ENCODE peak calls at places on chromosomes 4 and X, in seven cellular contexts. One of them, this sample, is unnamed. For H3K4me1, the result is how much of the 10 kb centered on the place peaks cover.

GRCh38 chrX:105375816-105376215 is 155.3 kb upstream of the TEX13A start:
- DNase-seq in suprapubic skin: no peak
- DNase-seq in body of pancreas: no peak
- DNase-seq in K562: no peak
- DNase-seq in esophagus muscularis mucosa: no peak
- DNase-seq in thyroid gland: no peak
- DNase-seq in transverse colon: no peak
- DNase-seq in this sample: no peak

GRCh38 chr4:184448828-184449227 is 25.5 kb downstream of the IRF2 start:
- DNase-seq in suprapubic skin: no peak
- DNase-seq in body of pancreas: peak
- DNase-seq in K562: no peak
- DNase-seq in esophagus muscularis mucosa: no peak
- DNase-seq in thyroid gland: peak
- DNase-seq in transverse colon: peak
- DNase-seq in this sample: peak

GRCh38 chr4:150411527-150411926 is 170.4 kb upstream of the MAB21L2 start:
- DNase-seq in suprapubic skin: no peak
- DNase-seq in body of pancreas: no peak
- DNase-seq in K562: no peak
- DNase-seq in esophagus muscularis mucosa: no peak
- DNase-seq in thyroid gland: no peak
- DNase-seq in transverse colon: no peak
- DNase-seq in this sample: no peak

GRCh38 chr4:184010696-184011095 is 105.6 kb downstream of the STOX2 start:
- DNase-seq in suprapubic skin: no peak
- DNase-seq in body of pancreas: no peak
- DNase-seq in K562: no peak
- DNase-seq in esophagus muscularis mucosa: no peak
- DNase-seq in thyroid gland: no peak
- DNase-seq in transverse colon: no peak
- DNase-seq in this sample: no peak

GRCh38 chr4:25421819-25422511 is 44.9 kb downstream of the ANAPC4 start:
- DNase-seq in suprapubic skin: no peak
- DNase-seq in body of pancreas: no peak
- DNase-seq in K562: no peak
- DNase-seq in esophagus muscularis mucosa: no peak
- DNase-seq in thyroid gland: no peak
- DNase-seq in transverse colon: peak
- DNase-seq in this sample: no peak

GRCh38 chr4:108107729-108108382 is 60.9 kb downstream of the LEF1 start:
- DNase-seq in suprapubic skin: no peak
- DNase-seq in body of pancreas: no peak
- DNase-seq in K562: peak
- DNase-seq in esophagus muscularis mucosa: no peak
- DNase-seq in thyroid gland: no peak
- DNase-seq in transverse colon: no peak
- DNase-seq in this sample: no peak

GRCh38 chr4:109434007-109434792 is 585 bp downstream of the SEC24B start:
- DNase-seq in suprapubic skin: peak
- DNase-seq in body of pancreas: peak
- DNase-seq in K562: no peak
- DNase-seq in esophagus muscularis mucosa: no peak
- DNase-seq in thyroid gland: peak
- DNase-seq in transverse colon: peak
- DNase-seq in this sample: peak

GRCh38 chr4:168019019-168019651 is 73.2 kb upstream of the ANXA10 start:
- DNase-seq in suprapubic skin: no peak
- DNase-seq in body of pancreas: no peak
- DNase-seq in K562: no peak
- DNase-seq in esophagus muscularis mucosa: no peak
- DNase-seq in thyroid gland: no peak
- DNase-seq in transverse colon: no peak
- DNase-seq in this sample: no peak

GRCh38 chr4:80266267-80266901 is at the start of gene FGF5:
- DNase-seq in suprapubic skin: no peak
- DNase-seq in body of pancreas: no peak
- DNase-seq in K562: peak
- DNase-seq in esophagus muscularis mucosa: no peak
- DNase-seq in thyroid gland: peak
- DNase-seq in transverse colon: peak
- DNase-seq in this sample: peak

GRCh38 chr4:112546476-112546875 is 30.5 kb upstream of the NEUROG2 start:
- DNase-seq in suprapubic skin: no peak
- DNase-seq in body of pancreas: no peak
- DNase-seq in K562: no peak
- DNase-seq in esophagus muscularis mucosa: no peak
- DNase-seq in thyroid gland: no peak
- DNase-seq in transverse colon: no peak
- DNase-seq in this sample: no peak

GRCh38 chrX:39705299-39705698 is 392.5 kb downstream of the BCOR start:
- DNase-seq in suprapubic skin: no peak
- DNase-seq in body of pancreas: peak
- DNase-seq in K562: peak
- DNase-seq in esophagus muscularis mucosa: no peak
- DNase-seq in thyroid gland: peak
- DNase-seq in transverse colon: peak
- DNase-seq in this sample: peak

GRCh38 chr4:55819634-55820033 is at the start of gene EXOC1L:
- DNase-seq in suprapubic skin: no peak
- DNase-seq in body of pancreas: no peak
- DNase-seq in K562: peak
- DNase-seq in esophagus muscularis mucosa: no peak
- DNase-seq in thyroid gland: peak
- DNase-seq in transverse colon: no peak
- DNase-seq in this sample: peak

GRCh38 chr4:114606240-114606639 is 7.6 kb downstream of the UGT8 start:
- DNase-seq in suprapubic skin: no peak
- DNase-seq in body of pancreas: no peak
- DNase-seq in K562: no peak
- DNase-seq in esophagus muscularis mucosa: no peak
- DNase-seq in thyroid gland: no peak
- DNase-seq in transverse colon: no peak
- DNase-seq in this sample: no peak

GRCh38 chrX:150933945-150934350 is 35.5 kb upstream of the CD99L2 start:
- DNase-seq in suprapubic skin: no peak
- DNase-seq in body of pancreas: no peak
- DNase-seq in K562: no peak
- DNase-seq in esophagus muscularis mucosa: no peak
- DNase-seq in thyroid gland: no peak
- DNase-seq in transverse colon: no peak
- DNase-seq in this sample: no peak

GRCh38 chr4:110073045-110073845 is 125.2 kb downstream of the ELOVL6 start:
- DNase-seq in suprapubic skin: no peak
- DNase-seq in body of pancreas: no peak
- DNase-seq in K562: no peak
- DNase-seq in esophagus muscularis mucosa: no peak
- DNase-seq in thyroid gland: peak
- DNase-seq in transverse colon: no peak
- DNase-seq in this sample: peak

GRCh38 chr4:94642561-94642866 is 115.2 kb upstream of the BMPR1B start:
- DNase-seq in suprapubic skin: no peak
- DNase-seq in body of pancreas: no peak
- DNase-seq in K562: no peak
- DNase-seq in esophagus muscularis mucosa: no peak
- DNase-seq in thyroid gland: no peak
- DNase-seq in transverse colon: no peak
- DNase-seq in this sample: no peak

GRCh38 chrX:41449615-41450014 is 2.5 kb downstream of the NYX start:
- DNase-seq in suprapubic skin: no peak
- DNase-seq in body of pancreas: no peak
- DNase-seq in K562: no peak
- DNase-seq in esophagus muscularis mucosa: no peak
- DNase-seq in thyroid gland: peak
- DNase-seq in transverse colon: no peak
- DNase-seq in this sample: no peak

GRCh38 chrX:139158256-139158655 is 372.3 kb upstream of the F9 start:
- DNase-seq in suprapubic skin: no peak
- DNase-seq in body of pancreas: no peak
- DNase-seq in K562: no peak
- DNase-seq in esophagus muscularis mucosa: no peak
- DNase-seq in thyroid gland: peak
- DNase-seq in transverse colon: no peak
- DNase-seq in this sample: no peak

GRCh38 chrX:48165246-48165645 is 31.3 kb downstream of the SSX5 start:
- DNase-seq in suprapubic skin: no peak
- DNase-seq in body of pancreas: no peak
- DNase-seq in K562: no peak
- DNase-seq in esophagus muscularis mucosa: no peak
- DNase-seq in thyroid gland: no peak
- DNase-seq in transverse colon: no peak
- DNase-seq in this sample: no peak

GRCh38 chr4:1285790-1286553 is 3.7 kb upstream of the MAEA start:
- DNase-seq in suprapubic skin: no peak
- DNase-seq in body of pancreas: no peak
- DNase-seq in K562: no peak
- DNase-seq in esophagus muscularis mucosa: no peak
- DNase-seq in thyroid gland: no peak
- DNase-seq in transverse colon: no peak
- DNase-seq in this sample: no peak

GRCh38 chrX:22629105-22629725 is 356.5 kb downstream of the CBLL2 start:
- DNase-seq in suprapubic skin: no peak
- DNase-seq in body of pancreas: no peak
- DNase-seq in K562: no peak
- DNase-seq in esophagus muscularis mucosa: no peak
- DNase-seq in thyroid gland: no peak
- DNase-seq in transverse colon: no peak
- DNase-seq in this sample: no peak

GRCh38 chr4:41594439-41594838 is 56.5 kb downstream of the LIMCH1 start:
- DNase-seq in suprapubic skin: no peak
- DNase-seq in body of pancreas: no peak
- DNase-seq in K562: no peak
- DNase-seq in esophagus muscularis mucosa: no peak
- DNase-seq in thyroid gland: peak
- DNase-seq in transverse colon: no peak
- DNase-seq in this sample: peak

GRCh38 chr4:138182838-138183426 is 59.2 kb downstream of the SLC7A11 start:
- DNase-seq in suprapubic skin: no peak
- DNase-seq in body of pancreas: no peak
- DNase-seq in K562: peak
- DNase-seq in esophagus muscularis mucosa: no peak
- DNase-seq in thyroid gland: no peak
- DNase-seq in transverse colon: no peak
- DNase-seq in this sample: peak

GRCh38 chr4:14431155-14432134 is 570.8 kb upstream of the CPEB2 start:
- DNase-seq in suprapubic skin: no peak
- DNase-seq in body of pancreas: no peak
- DNase-seq in K562: no peak
- DNase-seq in esophagus muscularis mucosa: no peak
- DNase-seq in thyroid gland: no peak
- DNase-seq in transverse colon: no peak
- DNase-seq in this sample: peak

GRCh38 chrX:129955682-129956081 is 26.8 kb upstream of the BCORL1 start:
- DNase-seq in suprapubic skin: no peak
- DNase-seq in body of pancreas: no peak
- DNase-seq in K562: no peak
- DNase-seq in esophagus muscularis mucosa: no peak
- DNase-seq in thyroid gland: no peak
- DNase-seq in transverse colon: no peak
- DNase-seq in this sample: no peak

GRCh38 chrX:129958814-129959492 is 23.5 kb upstream of the BCORL1 start:
- DNase-seq in suprapubic skin: no peak
- DNase-seq in body of pancreas: no peak
- DNase-seq in K562: no peak
- DNase-seq in esophagus muscularis mucosa: no peak
- DNase-seq in thyroid gland: no peak
- DNase-seq in transverse colon: no peak
- DNase-seq in this sample: no peak

GRCh38 chrX:129956765-129957164 is 25.7 kb upstream of the BCORL1 start:
- DNase-seq in suprapubic skin: no peak
- DNase-seq in body of pancreas: no peak
- DNase-seq in K562: no peak
- DNase-seq in esophagus muscularis mucosa: no peak
- DNase-seq in thyroid gland: no peak
- DNase-seq in transverse colon: no peak
- DNase-seq in this sample: no peak

GRCh38 chrX:129956145-129956544 is 26.3 kb upstream of the BCORL1 start:
- DNase-seq in suprapubic skin: no peak
- DNase-seq in body of pancreas: no peak
- DNase-seq in K562: no peak
- DNase-seq in esophagus muscularis mucosa: no peak
- DNase-seq in thyroid gland: no peak
- DNase-seq in transverse colon: no peak
- DNase-seq in this sample: no peak

GRCh38 chrX:129957241-129958099 is 25.0 kb upstream of the BCORL1 start:
- DNase-seq in suprapubic skin: no peak
- DNase-seq in body of pancreas: peak
- DNase-seq in K562: peak
- DNase-seq in esophagus muscularis mucosa: no peak
- DNase-seq in thyroid gland: peak
- DNase-seq in transverse colon: peak
- DNase-seq in this sample: peak
- TF ChIP-seq POLR2A in suprapubic skin: no peak
- TF ChIP-seq POLR2A in body of pancreas: peak
- TF ChIP-seq POLR2A in K562: peak
- TF ChIP-seq POLR2A in esophagus muscularis mucosa: no peak
- TF ChIP-seq POLR2A in thyroid gland: no peak
- TF ChIP-seq POLR2A in transverse colon: peak
- TF ChIP-seq POLR2A in this sample: no peak

GRCh38 chrX:10017866-10018265 is 50.7 kb downstream of the CLDN34 start:
- DNase-seq in suprapubic skin: no peak
- DNase-seq in body of pancreas: no peak
- DNase-seq in K562: no peak
- DNase-seq in esophagus muscularis mucosa: no peak
- DNase-seq in thyroid gland: no peak
- DNase-seq in transverse colon: no peak
- DNase-seq in this sample: no peak
- H3K4me3 ChIP-seq in suprapubic skin: no peak
- H3K4me3 ChIP-seq in body of pancreas: no peak
- H3K4me3 ChIP-seq in K562: no peak
- H3K4me3 ChIP-seq in esophagus muscularis mucosa: peak
- H3K4me3 ChIP-seq in thyroid gland: no peak
- H3K4me3 ChIP-seq in transverse colon: no peak
- H3K4me3 ChIP-seq in this sample: no peak

DNA sequence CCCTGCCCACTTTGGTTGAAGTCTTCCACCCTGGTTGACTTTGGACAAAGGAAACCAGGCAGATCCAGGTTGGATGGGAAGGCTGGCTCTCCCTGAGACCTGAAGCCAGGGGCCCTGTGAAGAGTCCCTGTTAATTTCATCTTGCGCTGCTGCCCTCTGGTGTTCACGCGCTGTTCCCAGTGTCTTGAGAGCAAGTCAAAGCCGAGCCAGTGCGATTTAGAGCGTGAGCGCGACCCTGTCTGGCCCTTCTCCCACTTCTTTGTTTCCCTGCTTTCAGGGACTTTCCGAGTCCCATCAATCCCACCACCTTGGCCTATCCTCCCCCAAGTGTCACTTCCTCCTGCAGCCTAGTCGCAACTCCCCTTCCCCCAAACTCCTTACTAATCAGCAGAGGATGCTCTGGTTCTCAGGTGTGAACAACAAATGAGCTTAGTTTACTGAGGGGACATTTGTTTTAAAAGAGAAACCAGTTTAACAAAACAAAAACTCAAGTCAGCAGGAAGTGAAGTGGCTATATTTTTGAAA is 25.8 kb upstream of the CHRNA9 start:
- DNase-seq in suprapubic skin: peak
- DNase-seq in body of pancreas: peak
- DNase-seq in K562: peak
- DNase-seq in esophagus muscularis mucosa: peak
- DNase-seq in thyroid gland: peak
- DNase-seq in transverse colon: peak
- DNase-seq in this sample: peak
- H3K4me1 ChIP-seq in suprapubic skin: under half
- H3K4me1 ChIP-seq in body of pancreas: under half
- H3K4me1 ChIP-seq in K562: under half
- H3K4me1 ChIP-seq in esophagus muscularis mucosa: under half
- H3K4me1 ChIP-seq in thyroid gland: under half
- H3K4me1 ChIP-seq in transverse colon: under half
- H3K4me1 ChIP-seq in this sample: under half

GRCh38 chrX:123961268-123962005 is at the start of gene STAG2:
- DNase-seq in suprapubic skin: no peak
- DNase-seq in body of pancreas: peak
- DNase-seq in K562: peak
- DNase-seq in esophagus muscularis mucosa: peak
- DNase-seq in thyroid gland: peak
- DNase-seq in transverse colon: peak
- DNase-seq in this sample: peak
- TF ChIP-seq POLR2A in suprapubic skin: no peak
- TF ChIP-seq POLR2A in body of pancreas: peak
- TF ChIP-seq POLR2A in K562: peak
- TF ChIP-seq POLR2A in esophagus muscularis mucosa: no peak
- TF ChIP-seq POLR2A in thyroid gland: no peak
- TF ChIP-seq POLR2A in transverse colon: peak
- TF ChIP-seq POLR2A in this sample: no peak